ENCODE peak calls at places on chromosomes 13 and 19, in four cellular contexts. P is Karpas-422; Z is activated CD4-positive, alpha-beta T cell treated with anti-CD3 and anti-CD28 coated beads, Interleukin-2, amount 10 ng/mL, durations not matched to agents 7 days and 5 days; Y is astrocyte of the hippocampus. U is an unnamed sample.

GRCh38 chr13:106212436-106213010 is 322.9 kb downstream of the EFNB2 start:
- DNase-seq in Y (no peak), P (no peak), Z (no peak), U (no peak)

GRCh38 chr19:4374451-4375163 is 25.7 kb downstream of the SH3GL1 start:
- DNase-seq in Z (no peak), Y (peak), P (no peak), U (no peak)

GRCh38 chr19:40921005-40921897 is 39.2 kb upstream of the CYP2A7 start:
- DNase-seq in Y (no peak), P (no peak), Z (no peak), U (no peak)

GRCh38 chr19:29836409-29836825 is 24.6 kb downstream of the CCNE1 start:
- DNase-seq in P (no peak), Z (peak), Y (no peak), U (no peak)

GRCh38 chr19:37692956-37693660 is 26.5 kb downstream of the ZNF607 start:
- DNase-seq in Y (no peak), Z (no peak), P (peak), U (no peak)

GRCh38 chr13:50360637-50361036 is 345.4 kb downstream of the KCNRG start:
- DNase-seq in Z (no peak), P (no peak), Y (no peak), U (no peak)

GRCh38 chr19:44948763-44949374 is 3.0 kb downstream of the APOC2 start:
- DNase-seq in P (no peak), Y (no peak), Z (no peak), U (peak)

GRCh38 chr13:105846923-105847322 is 688.5 kb downstream of the EFNB2 start:
- DNase-seq in Y (no peak), Z (no peak), P (no peak), U (no peak)

GRCh38 chr19:4583961-4584669 is 24.6 kb upstream of the SEMA6B start:
- DNase-seq in Y (peak), P (no peak), Z (no peak), U (peak)

GRCh38 chr13:46179576-46180368 is 2.2 kb downstream of the LCP1 start:
- DNase-seq in Y (no peak), Z (peak), P (peak), U (peak)

GRCh38 chr13:66933994-66934393 is 296.1 kb downstream of the PCDH9 start:
- DNase-seq in Z (no peak), Y (peak), P (no peak), U (no peak)

GRCh38 chr13:99960663-99961440 is 10.7 kb downstream of the ZIC5 start:
- DNase-seq in Y (peak), P (no peak), Z (no peak), U (no peak)

GRCh38 chr19:40530091-40530901 is 46.4 kb upstream of the SHKBP1 start:
- DNase-seq in P (no peak), Z (peak), Y (peak), U (peak)

GRCh38 chr19:17001603-17002183 is 24.9 kb downstream of the CPAMD8 start:
- DNase-seq in P (no peak), Y (no peak), Z (no peak), U (no peak)

U was measured in OCI-LY7.